ENCODE peak calls at places on chromosomes 13 and 19, in five cellular contexts. X is fibroblast of lung, Y is BE2C, N is cardiac muscle cell, G is right lobe of liver. Z is an unnamed sample.

GRCh38 chr19:15154002-15154612 is 46.7 kb downstream of the NOTCH3 start:
- DNase-seq in X (peak; percentile 52), Y (peak; percentile 52), N (peak; percentile 40), G (no peak), Z (no peak)

GRCh38 chr19:37941820-37942515 is 35.0 kb downstream of the SIPA1L3 start:
- DNase-seq in X (no peak), Y (no peak), N (no peak), G (peak; percentile 31), Z (no peak)

GRCh38 chr13:100089633-100090032 is 740 bp downstream of the PCCA start:
- DNase-seq in X (peak; percentile 17), Y (no peak), N (no peak), G (no peak), Z (no peak)

GRCh38 chr13:108419768-108420167 is 150.2 kb downstream of the TNFSF13B start:
- DNase-seq in X (no peak), Y (no peak), N (no peak), G (no peak), Z (no peak)

GRCh38 chr19:28582807-28583206 is 630.1 kb downstream of the UQCRFS1 start:
- DNase-seq in X (no peak), Y (no peak), N (no peak), G (no peak), Z (no peak)

GRCh38 chr19:313988-314815 is 23.0 kb upstream of the PLPP2 start:
- DNase-seq in X (no peak), Y (no peak), N (no peak), G (no peak), Z (no peak)

GRCh38 chr13:40124648-40125045 is 469.2 kb downstream of the COG6 start:
- DNase-seq in X (no peak), Y (no peak), N (no peak), G (no peak), Z (no peak)

GRCh38 chr13:95176611-95177259 is 124.5 kb downstream of the ABCC4 start:
- DNase-seq in X (no peak), Y (no peak), N (no peak), G (no peak), Z (no peak)

GRCh38 chr19:50669319-50670101 is 20.3 kb downstream of the C19orf81 start:
- DNase-seq in X (peak; percentile 25), Y (peak; percentile 61), N (peak; percentile 51), G (no peak), Z (no peak)

GRCh38 chr19:18063463-18063862 is 23.3 kb downstream of the IL12RB1 start:
- DNase-seq in X (no peak), Y (peak; percentile 47), N (peak; percentile 59), G (no peak), Z (no peak)

GRCh38 chr13:97267418-97268059 is 45.4 kb downstream of the MBNL2 start:
- DNase-seq in X (no peak), Y (no peak), N (no peak), G (no peak), Z (no peak)

GRCh38 chr13:33116321-33117010 is 100.2 kb downstream of the KL start:
- DNase-seq in X (no peak), Y (no peak), N (no peak), G (no peak), Z (no peak)

GRCh38 chr19:8141726-8142524 is 7.5 kb downstream of the FBN3 start:
- DNase-seq in X (no peak), Y (no peak), N (no peak), G (no peak), Z (no peak)

GRCh38 chr13:30367296-30367695 is 55.0 kb upstream of the UBE2L5 start:
- DNase-seq in X (no peak), Y (no peak), N (no peak), G (no peak), Z (no peak)

GRCh38 chr19:39031368-39032163 is 783 bp downstream of the FBXO27 start:
- DNase-seq in X (peak; percentile 18), Y (peak; percentile 92), N (peak; percentile 99), G (peak; percentile 99), Z (no peak)

GRCh38 chr19:591099-591958 is 1.6 kb downstream of the HCN2 start:
- DNase-seq in X (no peak), Y (no peak), N (peak; percentile 84), G (no peak), Z (no peak)

GRCh38 chr19:6058411-6059201 is 51.7 kb downstream of the RFX2 start:
- DNase-seq in X (no peak), Y (no peak), N (no peak), G (peak; percentile 14), Z (no peak)

GRCh38 chr19:18225702-18226468 is at the start of gene PDE4C:
- DNase-seq in X (no peak), Y (peak; percentile 63), N (no peak), G (peak; percentile 60), Z (no peak)

GRCh38 chr13:26628706-26629105 is 71.2 kb downstream of the WASF3 start:
- DNase-seq in X (peak; percentile 42), Y (no peak), N (peak; percentile 23), G (no peak), Z (no peak)

GRCh38 chr19:8397746-8398721 is 7.9 kb downstream of the RAB11B start:
- DNase-seq in X (no peak), Y (no peak), N (no peak), G (peak; percentile 45), Z (no peak)

GRCh38 chr19:17385878-17386611 is 8.0 kb downstream of the CCDC194 start:
- DNase-seq in X (peak; percentile 51), Y (peak; percentile 83), N (peak; percentile 68), G (peak; percentile 71), Z (no peak)

GRCh38 chr19:43464089-43464775 is 1.2 kb downstream of the LYPD3 start:
- DNase-seq in X (no peak), Y (peak; percentile 70), N (peak; percentile 84), G (peak; percentile 81), Z (no peak)

GRCh38 chr13:30880756-30881155 is 25.3 kb upstream of the MEDAG start:
- DNase-seq in X (peak; percentile 99), Y (no peak), N (no peak), G (no peak), Z (peak; percentile 48)

GRCh38 chr19:38729653-38730469 is 14.4 kb downstream of the CAPN12 start:
- DNase-seq in X (peak; percentile 55), Y (peak; percentile 89), N (peak; percentile 80), G (peak; percentile 74), Z (no peak)

GRCh38 chr13:95185851-95186250 is 115.4 kb downstream of the ABCC4 start:
- DNase-seq in X (no peak), Y (no peak), N (no peak), G (no peak), Z (no peak)

GRCh38 chr13:32472194-32472621 is 44.3 kb upstream of the N4BP2L1 start:
- DNase-seq in X (peak; percentile 19), Y (no peak), N (no peak), G (no peak), Z (no peak)

GRCh38 chr13:24905242-24905641 is 141.3 kb downstream of the RNF17 start:
- DNase-seq in X (peak; percentile 22), Y (no peak), N (no peak), G (no peak), Z (no peak)

GRCh38 chr19:42246143-42246868 is 3.9 kb upstream of the GSK3A start:
- DNase-seq in X (peak; percentile 81), Y (peak; percentile 83), N (peak; percentile 73), G (peak; percentile 73), Z (no peak)

GRCh38 chr13:23979361-23980159 is 82.3 kb upstream of the C1QTNF9B start:
- DNase-seq in X (peak; percentile 85), Y (peak; percentile 46), N (peak; percentile 83), G (peak; percentile 80), Z (no peak)

GRCh38 chr13:88051746-88052482 is 380.7 kb downstream of the SLITRK5 start:
- DNase-seq in X (no peak), Y (peak; percentile 12), N (no peak), G (peak; percentile 46), Z (no peak)

GRCh38 chr13:110130431-110130830 is 176.5 kb downstream of the COL4A1 start:
- DNase-seq in X (no peak), Y (no peak), N (no peak), G (no peak), Z (no peak)

GRCh38 chr19:18110833-18111232 is 13.3 kb downstream of the MAST3 start:
- DNase-seq in X (no peak), Y (no peak), N (no peak), G (no peak), Z (no peak)

GRCh38 chr19:50003810-50004419 is 21.3 kb downstream of the VRK3 start:
- DNase-seq in X (peak; percentile 95), Y (no peak), N (no peak), G (no peak), Z (peak; percentile 91)

GRCh38 chr13:113298001-113298945 is 1.2 kb downstream of the LAMP1 start:
- DNase-seq in X (peak; percentile 31), Y (no peak), N (no peak), G (no peak), Z (no peak)

GRCh38 chr19:778910-779653 is 18.2 kb upstream of the PTBP1 start:
- DNase-seq in X (peak; percentile 97), Y (no peak), N (no peak), G (no peak), Z (peak; percentile 91)

GRCh38 chr19:1408300-1409203 is 1.2 kb downstream of the DAZAP1 start:
- DNase-seq in X (peak; percentile 47), Y (no peak), N (peak; percentile 70), G (peak; percentile 68), Z (no peak)

GRCh38 chr13:60727140-60727539 is 330.1 kb downstream of the TDRD3 start:
- DNase-seq in X (no peak), Y (no peak), N (peak; percentile 5), G (no peak), Z (no peak)

GRCh38 chr13:75347925-75348324 is 134.0 kb downstream of the TBC1D4 start:
- DNase-seq in X (no peak), Y (no peak), N (no peak), G (no peak), Z (no peak)

GRCh38 chr19:48110350-48110966 is at the start of gene PLA2G4C:
- DNase-seq in X (peak; percentile 89), Y (peak; percentile 92), N (peak; percentile 96), G (peak; percentile 92), Z (peak; percentile 69)
- TF ChIP-seq CTCF in X (no peak), Y (no peak), N (no peak), G (no peak), Z (no peak)

GRCh38 chr13:50268500-50268899 is 253.3 kb downstream of the KCNRG start:
- DNase-seq in X (peak; percentile 39), Y (no peak), N (no peak), G (no peak), Z (no peak)
- TF ChIP-seq CTCF in X (no peak), Y (no peak), N (peak; percentile 1), G (no peak), Z (no peak)

GRCh38 chr13:19927117-19927734 is 31.3 kb upstream of the ZMYM2 start:
- DNase-seq in X (peak; percentile 55), Y (no peak), N (no peak), G (no peak), Z (no peak)
- TF ChIP-seq CTCF in X (peak; percentile 23), Y (peak; percentile 36), N (peak; percentile 22), G (peak; percentile 57), Z (peak; percentile 29)

GRCh38 chr13:80361883-80362327 is 21.0 kb upstream of the SPRY2 start:
- DNase-seq in X (no peak), Y (no peak), N (peak; percentile 83), G (no peak), Z (no peak)
- TF ChIP-seq CTCF in X (no peak), Y (peak; percentile 22), N (no peak), G (no peak), Z (no peak)

DNA sequence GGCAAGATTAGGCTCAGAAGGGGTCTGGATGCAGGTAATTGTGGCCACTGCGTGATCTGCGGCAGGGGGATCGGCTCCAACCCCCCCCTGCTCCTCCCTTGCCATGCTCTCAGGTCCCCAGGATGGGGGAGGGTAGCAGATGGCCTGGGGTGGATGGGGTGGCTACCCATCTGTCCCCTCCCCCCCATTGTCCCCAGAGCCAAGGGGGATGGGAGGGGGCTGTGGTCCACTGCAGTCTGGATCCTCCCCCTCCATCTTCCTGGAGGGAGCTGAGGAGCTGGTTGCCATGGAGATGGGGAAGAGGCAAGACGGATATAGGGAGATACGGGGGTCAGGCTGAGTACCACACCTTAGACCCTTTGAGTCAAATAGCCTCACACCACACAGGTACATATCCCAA is 1.6 kb upstream of the NOVA2 start:
- DNase-seq in X (no peak), Y (no peak), N (no peak), G (no peak), Z (no peak)
- TF ChIP-seq CTCF in X (no peak), Y (no peak), N (no peak), G (no peak), Z (no peak)